ENCODE peak calls at places on chromosomes 11 and 22, in five cellular contexts. V, W, Q, L and C are unnamed samples. For H3K36me3 and H3K27me3, the result is how much of the 10 kb centered on the place peaks cover.

GRCh38 chr11:106331163-106331562 is 253.7 kb downstream of the AASDHPPT start:
- DNase-seq in Q (no peak), L (no peak), W (no peak), V (no peak), C (no peak)

GRCh38 chr22:25834490-25834889 is 92.5 kb downstream of the MYO18B start:
- DNase-seq in V (no peak), Q (no peak), L (no peak), W (no peak), C (no peak)

GRCh38 chr11:69707156-69707555 is 3.3 kb upstream of the FGF19 start:
- DNase-seq in V (no peak), W (no peak), L (no peak), Q (no peak), C (peak)

GRCh38 chr11:71342951-71343827 is 90.8 kb upstream of the SHANK2 start:
- DNase-seq in V (no peak), W (peak), Q (no peak), L (peak), C (peak)

GRCh38 chr22:48398181-48398905 is 1429.3 kb downstream of the BRD1 start:
- DNase-seq in W (no peak), L (no peak), Q (no peak), V (no peak), C (no peak)

GRCh38 chr11:35487532-35488078 is 37.8 kb downstream of the PAMR1 start:
- DNase-seq in L (peak), Q (no peak), W (peak), V (no peak), C (peak)

GRCh38 chr11:84420261-84420660 is 1134.1 kb upstream of the CCDC90B start:
- DNase-seq in V (no peak), L (peak), Q (no peak), W (peak), C (peak)

GRCh38 chr11:13118194-13118593 is 109.1 kb downstream of the RASSF10 start:
- DNase-seq in V (no peak), W (peak), L (peak), Q (no peak), C (no peak)

GRCh38 chr11:117620131-117620530 is 176.9 kb downstream of the DSCAML1 start:
- DNase-seq in Q (no peak), V (no peak), L (no peak), W (no peak), C (no peak)

GRCh38 chr22:44920183-44920582 is 89.6 kb downstream of the PHF21B start:
- DNase-seq in Q (no peak), L (no peak), W (no peak), V (peak), C (peak)

GRCh38 chr11:32893947-32894827 is 1.6 kb downstream of the QSER1 start:
- DNase-seq in Q (peak), L (peak), V (no peak), W (peak), C (peak)

GRCh38 chr11:123421589-123421988 is 8.5 kb upstream of the GRAMD1B start:
- DNase-seq in Q (no peak), W (no peak), L (no peak), V (no peak), C (no peak)

GRCh38 chr11:68632802-68633201 is 51.5 kb upstream of the GAL start:
- DNase-seq in L (peak), W (peak), V (no peak), Q (peak), C (peak)

GRCh38 chr11:116240661-116241060 is 532.1 kb downstream of the BUD13 start:
- DNase-seq in Q (no peak), L (no peak), V (no peak), W (no peak), C (no peak)

GRCh38 chr11:102577182-102577581 is 46.6 kb upstream of the MMP7 start:
- DNase-seq in L (no peak), V (no peak), Q (no peak), W (no peak), C (no peak)

GRCh38 chr11:126884192-126884973 is 116.2 kb downstream of the KIRREL3 start:
- DNase-seq in W (no peak), L (no peak), Q (no peak), V (no peak), C (no peak)

GRCh38 chr22:50059881-50060262 is 1.8 kb upstream of the TTLL8 start:
- DNase-seq in W (no peak), Q (no peak), L (no peak), V (no peak), C (no peak)

GRCh38 chr22:50057868-50058311 is at the start of gene TTLL8:
- DNase-seq in V (no peak), L (no peak), Q (no peak), W (no peak), C (peak)

GRCh38 chr22:50060441-50061140 is 2.5 kb upstream of the TTLL8 start:
- DNase-seq in Q (no peak), W (no peak), L (no peak), V (no peak), C (peak)

GRCh38 chr22:50058338-50059184 is 463 bp upstream of the TTLL8 start:
- DNase-seq in V (no peak), W (no peak), L (no peak), Q (no peak), C (peak)

GRCh38 chr22:50059185-50059880 is 1.2 kb upstream of the TTLL8 start:
- DNase-seq in Q (no peak), L (peak), V (no peak), W (peak), C (peak)
- H3K4me3 ChIP-seq in Q (no peak), L (no peak), V (no peak), W (peak), C (peak)

DNA sequence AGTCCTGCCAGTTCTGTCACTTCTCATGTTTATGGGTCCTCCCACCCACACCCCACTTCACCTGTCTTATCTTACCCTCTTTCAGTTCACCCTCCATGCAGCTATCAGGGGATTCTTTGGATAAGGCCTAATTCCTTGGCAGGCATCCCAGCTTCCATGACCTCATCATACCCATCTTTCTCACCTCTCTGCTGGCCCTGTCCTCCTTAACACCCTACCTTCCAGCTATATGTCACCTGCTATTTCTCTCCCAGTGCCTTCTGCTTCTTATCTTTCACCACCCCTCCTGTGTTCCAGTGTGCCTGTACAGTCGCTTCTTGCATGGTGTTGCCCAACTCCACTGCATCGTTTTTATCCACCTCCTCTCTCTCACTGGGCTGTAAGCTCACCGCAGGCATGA is 28.3 kb downstream of the SNU13 start:
- DNase-seq in W (no peak), L (no peak), V (no peak), Q (no peak), C (no peak)
- H3K36me3 ChIP-seq in W (half or more), L (half or more), V (half or more), Q (under half), C (under half)

GRCh38 chr22:38452373-38453064 is 2.5 kb downstream of the KCNJ4 start:
- DNase-seq in W (no peak), V (no peak), Q (no peak), L (no peak), C (peak)

GRCh38 chr22:38453065-38453672 is 1.8 kb downstream of the KCNJ4 start:
- DNase-seq in V (no peak), L (no peak), Q (no peak), W (no peak), C (no peak)

GRCh38 chr22:38455063-38455529 is at the start of gene KCNJ4:
- DNase-seq in W (no peak), L (no peak), V (no peak), Q (no peak), C (peak)

GRCh38 chr22:38454361-38455062 is 487 bp downstream of the KCNJ4 start:
- DNase-seq in V (no peak), Q (peak), L (no peak), W (peak), C (peak)

GRCh38 chr22:38454011-38454360 is 1.0 kb downstream of the KCNJ4 start:
- DNase-seq in Q (no peak), W (no peak), V (no peak), L (no peak), C (no peak)
- H3K27me3 ChIP-seq in Q (under half), W (half or more), V (under half), L (half or more), C (under half)

GRCh38 chr22:18077639-18078328 is at the start of gene PEX26:
- DNase-seq in W (peak), V (peak), Q (peak), L (peak), C (peak)
- H3K4me3 ChIP-seq in W (peak), V (peak), Q (peak), L (peak), C (peak)

DNA sequence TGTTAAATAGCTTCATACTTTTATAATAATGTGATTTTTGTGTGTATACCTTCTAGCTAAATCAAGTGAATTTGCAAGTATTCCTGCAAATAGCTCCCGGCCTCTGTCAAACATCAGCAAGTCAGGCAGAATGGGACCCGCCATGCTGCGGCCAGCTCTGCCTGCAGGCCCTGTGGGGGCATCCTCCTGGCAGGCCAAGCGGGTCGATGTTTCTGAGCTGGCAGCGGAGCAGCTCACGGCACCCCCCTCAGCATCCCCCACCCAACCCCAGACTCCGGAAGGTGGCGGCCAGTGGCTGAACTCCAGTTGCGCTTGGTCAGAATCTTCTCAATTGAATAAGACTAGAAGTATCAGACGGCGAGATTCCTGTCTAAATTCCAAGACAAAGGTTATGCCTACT is 19.3 kb downstream of the GTSE1 start:
- DNase-seq in V (no peak), Q (no peak), W (no peak), L (no peak), C (peak)
- H3K36me3 ChIP-seq in V (under half), Q (under half), W (under half), L (under half), C (under half)

GRCh38 chr11:44971185-44971584 is 20.5 kb upstream of the TP53I11 start:
- DNase-seq in W (no peak), Q (no peak), L (no peak), V (no peak), C (no peak)
- H3K27me3 ChIP-seq in W (under half), Q (under half), L (under half), V (under half), C (under half)